ENCODE peak calls at places on chromosomes 7 and 10, in six cellular contexts. K, D, W, U, S and Z are unnamed samples.
A peak's percentile ranks its signal among the peaks of the same experiment; 100 is the strongest.

GRCh38 chr7:105978035-105978434 is 15.0 kb downstream of the CDHR3 start:
- ATAC-seq in K (no peak), D (no peak), W (no peak), U (no peak), S (no peak), Z (no peak)

GRCh38 chr7:5420841-5421625 is 2.6 kb downstream of the TNRC18 start:
- ATAC-seq in K (no peak), D (no peak), W (no peak), U (no peak), S (no peak), Z (no peak)

GRCh38 chr10:124083740-124084397 is 9.5 kb downstream of the CHST15 start:
- ATAC-seq in K (no peak), D (no peak), W (no peak), U (no peak), S (no peak), Z (no peak)

GRCh38 chr7:20012100-20012499 is 205.1 kb downstream of the MACC1 start:
- ATAC-seq in K (no peak), D (no peak), W (no peak), U (no peak), S (no peak), Z (no peak)

GRCh38 chr7:122550545-122550944 is 148.4 kb downstream of the RNF133 start:
- ATAC-seq in K (no peak), D (no peak), W (peak; percentile 68), U (no peak), S (no peak), Z (no peak)

GRCh38 chr10:61830072-61830845 is 71.2 kb upstream of the ARID5B start:
- ATAC-seq in K (peak; percentile 70), D (peak; percentile 79), W (no peak), U (peak; percentile 30), S (no peak), Z (no peak)

GRCh38 chr10:5040010-5040635 is 36.5 kb upstream of the AKR1C2 start:
- ATAC-seq in K (peak; percentile 57), D (no peak), W (no peak), U (no peak), S (no peak), Z (no peak)

GRCh38 chr7:100211342-100211780 is 8.4 kb upstream of the PVRIG start:
- ATAC-seq in K (no peak), D (no peak), W (peak; percentile 74), U (no peak), S (no peak), Z (no peak)

GRCh38 chr10:60650272-60650800 is 127.9 kb upstream of the CDK1 start:
- ATAC-seq in K (no peak), D (no peak), W (no peak), U (no peak), S (peak; percentile 40), Z (no peak)

GRCh38 chr7:30446266-30446665 is 32.3 kb downstream of the NOD1 start:
- ATAC-seq in K (peak; percentile 34), D (peak; percentile 23), W (no peak), U (no peak), S (peak; percentile 17), Z (peak; percentile 16)

GRCh38 chr7:33754933-33755928 is 150.1 kb upstream of the BMPER start:
- ATAC-seq in K (no peak), D (no peak), W (no peak), U (no peak), S (no peak), Z (no peak)

GRCh38 chr10:127755758-127756157 is 18.8 kb downstream of the FOXI2 start:
- ATAC-seq in K (no peak), D (no peak), W (no peak), U (no peak), S (no peak), Z (no peak)

GRCh38 chr7:12422449-12423320 is 19.0 kb upstream of the VWDE start:
- ATAC-seq in K (no peak), D (no peak), W (no peak), U (no peak), S (peak; percentile 54), Z (no peak)

GRCh38 chr7:73593207-73594045 is 15.0 kb upstream of the TBL2 start:
- ATAC-seq in K (peak; percentile 57), D (peak; percentile 2), W (peak; percentile 55), U (peak; percentile 11), S (no peak), Z (no peak)

GRCh38 chr7:151459726-151460473 is 20.0 kb upstream of the CRYGN start:
- ATAC-seq in K (peak; percentile 18), D (peak; percentile 83), W (no peak), U (peak; percentile 84), S (peak; percentile 93), Z (peak; percentile 93)

GRCh38 chr10:23359692-23360380 is 15.2 kb upstream of the C10orf67 start:
- ATAC-seq in K (no peak), D (no peak), W (no peak), U (no peak), S (no peak), Z (no peak)

GRCh38 chr7:46853451-46853850 is 728.5 kb downstream of the TNS3 start:
- ATAC-seq in K (no peak), D (no peak), W (no peak), U (no peak), S (no peak), Z (no peak)

GRCh38 chr10:17409170-17409733 is 45.1 kb downstream of the ST8SIA6 start:
- ATAC-seq in K (peak; percentile 67), D (peak; percentile 47), W (peak; percentile 54), U (no peak), S (peak; percentile 60), Z (no peak)

GRCh38 chr7:108455524-108455832 is 758 bp downstream of the NRCAM start:
- ATAC-seq in K (no peak), D (peak; percentile 45), W (peak; percentile 38), U (no peak), S (peak; percentile 7), Z (peak; percentile 31)

GRCh38 chr7:41046778-41047177 is 656.1 kb downstream of the INHBA start:
- ATAC-seq in K (no peak), D (no peak), W (peak; percentile 18), U (no peak), S (no peak), Z (no peak)

GRCh38 chr7:39761435-39761834 is 138.1 kb downstream of the RALA start:
- ATAC-seq in K (no peak), D (no peak), W (no peak), U (no peak), S (no peak), Z (no peak)

GRCh38 chr10:24519950-24520349 is 203.7 kb downstream of the ARHGAP21 start:
- ATAC-seq in K (peak; percentile 28), D (no peak), W (peak; percentile 65), U (no peak), S (no peak), Z (no peak)

GRCh38 chr7:144834516-144835165 is 1.2 kb downstream of the TPK1 start:
- ATAC-seq in K (no peak), D (no peak), W (peak; percentile 57), U (peak; percentile 9), S (peak; percentile 6), Z (no peak)
- H3K27ac ChIP-seq in K (peak overlapping the region; percentile 90), D (no peak overlapping the region), W (peak overlapping the region; percentile 86), U (peak overlapping the region; percentile 83), S (no peak overlapping the region), Z (peak overlapping the region; percentile 97)

DNA sequence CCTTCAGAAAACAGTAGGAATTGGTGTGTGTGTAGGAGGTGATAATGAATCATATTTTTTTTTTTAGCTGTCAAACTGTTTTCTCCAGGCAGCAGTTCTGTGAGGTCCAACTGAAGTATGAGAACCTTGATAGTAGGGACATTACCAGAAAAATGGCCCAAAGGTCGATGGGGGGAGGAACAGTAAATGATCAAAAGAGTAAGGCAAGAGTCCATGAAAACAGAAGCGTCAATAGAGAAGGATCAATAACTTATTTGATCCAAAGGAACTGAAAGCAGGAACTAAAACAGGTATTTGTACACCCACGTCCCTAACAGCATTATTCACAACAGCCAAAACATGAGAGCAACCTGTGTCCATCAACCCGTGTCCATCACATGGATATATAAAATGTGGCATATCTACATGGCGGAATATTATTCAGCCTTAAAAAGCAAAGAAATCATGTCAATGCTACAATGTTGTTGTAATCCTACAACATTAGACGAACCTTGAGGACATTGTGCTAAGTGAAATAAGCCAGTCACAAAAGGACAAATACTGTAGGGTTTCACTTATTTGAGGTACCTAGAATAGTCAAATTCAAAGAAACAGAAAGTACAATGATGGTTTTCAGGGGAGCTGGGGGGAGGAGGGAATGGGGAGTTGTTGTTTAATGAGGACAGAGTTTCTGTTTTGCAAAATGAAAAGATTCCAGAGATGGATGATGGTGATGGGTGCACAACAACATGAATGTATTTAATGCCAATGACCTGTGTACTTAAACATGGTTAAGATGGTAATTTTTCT is 214.0 kb upstream of the KLF14 start:
- ATAC-seq in K (no peak), D (peak; percentile 77), W (peak; percentile 25), U (no peak), S (no peak), Z (no peak)
- TF ChIP-seq POLR2A in K (no peak), D (no peak), W (peak; percentile 49), U (no peak), S (no peak), Z (no peak)

GRCh38 chr10:63631971-63632370 is 110.8 kb downstream of the REEP3 start:
- ATAC-seq in K (no peak), D (no peak), W (no peak), U (no peak), S (no peak), Z (no peak)

GRCh38 chr10:63633677-63634487 is 112.7 kb downstream of the REEP3 start:
- ATAC-seq in K (no peak), D (no peak), W (no peak), U (no peak), S (no peak), Z (no peak)

GRCh38 chr10:63634488-63635090 is 113.4 kb downstream of the REEP3 start:
- ATAC-seq in K (no peak), D (no peak), W (no peak), U (no peak), S (no peak), Z (no peak)

GRCh38 chr10:63637833-63638443 is 116.7 kb downstream of the REEP3 start:
- ATAC-seq in K (peak; percentile 73), D (peak; percentile 73), W (no peak), U (no peak), S (no peak), Z (no peak)

GRCh38 chr10:63636812-63637211 is 115.6 kb downstream of the REEP3 start:
- ATAC-seq in K (no peak), D (no peak), W (peak; percentile 86), U (no peak), S (no peak), Z (no peak)
- H3K4me1 ChIP-seq in K (no peaks in the 10 kb centered on the region), D (peaks cover 7% of the 10 kb centered on the region), W (no peaks in the 10 kb centered on the region), U (no peaks in the 10 kb centered on the region), S (peaks cover 2% of the 10 kb centered on the region), Z (no peaks in the 10 kb centered on the region)

DNA sequence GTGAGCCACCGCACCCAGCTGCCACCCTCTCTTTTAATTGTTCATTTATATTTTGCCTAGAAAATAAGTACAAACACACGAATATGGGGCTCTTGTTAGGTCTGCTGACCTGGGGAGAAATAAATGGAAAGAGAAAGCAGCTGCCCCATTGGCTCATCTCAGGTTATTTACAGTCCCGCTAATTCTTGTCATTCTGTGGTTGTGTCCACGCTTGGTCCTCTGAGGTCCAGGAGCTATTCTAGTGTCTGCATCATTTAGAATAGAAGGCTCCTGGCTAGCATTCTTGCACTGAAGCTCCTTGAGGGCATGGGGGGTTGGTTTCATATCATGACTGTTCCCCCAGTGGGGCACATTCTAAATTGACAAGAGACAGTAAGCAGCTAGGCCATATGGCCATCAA is 128.5 kb downstream of the TACC2 start:
- ATAC-seq in K (no peak), D (no peak), W (no peak), U (no peak), S (no peak), Z (no peak)
- H3K27ac ChIP-seq in K (no peak overlapping the region), D (no peak overlapping the region), W (no peak overlapping the region), U (peak overlapping the region; percentile 99), S (no peak overlapping the region), Z (no peak overlapping the region)

GRCh38 chr7:152495867-152496266 is 60.1 kb upstream of the KMT2C start:
- ATAC-seq in K (no peak), D (no peak), W (no peak), U (no peak), S (no peak), Z (no peak)
- TF ChIP-seq POLR2A in K (no peak), D (no peak), W (no peak), U (no peak), S (no peak), Z (no peak)